ENCODE peak calls at places on chromosomes 4 and X, in four cellular contexts. One of them, this sample, is unnamed. For H3K4me1, the result is how much of the 10 kb centered on the place peaks cover.

GRCh38 chr4:68904786-68905185 is 46.8 kb downstream of the UGT2A3 start:
- DNase-seq in thyroid gland: peak
- DNase-seq in A549: no peak
- DNase-seq in IMR-90: no peak
- DNase-seq in this sample: no peak

GRCh38 chr4:136863756-136864155 is 668.5 kb downstream of the PCDH18 start:
- DNase-seq in A549: peak
- DNase-seq in thyroid gland: no peak
- DNase-seq in IMR-90: peak
- DNase-seq in this sample: peak

GRCh38 chrX:14030248-14030592 is 528 bp upstream of the GEMIN8 start:
- DNase-seq in A549: no peak
- DNase-seq in thyroid gland: no peak
- DNase-seq in IMR-90: peak
- DNase-seq in this sample: no peak

GRCh38 chr4:154616731-154617130 is 4.3 kb upstream of the FGG start:
- DNase-seq in IMR-90: no peak
- DNase-seq in thyroid gland: no peak
- DNase-seq in A549: no peak
- DNase-seq in this sample: no peak

GRCh38 chrX:101986571-101986970 is 54.7 kb upstream of the ZMAT1 start:
- DNase-seq in IMR-90: no peak
- DNase-seq in thyroid gland: no peak
- DNase-seq in A549: no peak
- DNase-seq in this sample: no peak

GRCh38 chrX:93985621-93986020 is 311.6 kb downstream of the FAM133A start:
- DNase-seq in thyroid gland: no peak
- DNase-seq in IMR-90: no peak
- DNase-seq in A549: no peak
- DNase-seq in this sample: no peak

GRCh38 chr4:153497988-153498967 is 32.1 kb downstream of the TMEM131L start:
- DNase-seq in thyroid gland: no peak
- DNase-seq in A549: no peak
- DNase-seq in IMR-90: peak
- DNase-seq in this sample: peak

GRCh38 chrX:44872319-44872816 is 620 bp upstream of the KDM6A start:
- DNase-seq in thyroid gland: peak
- DNase-seq in IMR-90: peak
- DNase-seq in A549: no peak
- DNase-seq in this sample: peak

GRCh38 chr4:162497564-162498167 is 333.9 kb upstream of the FSTL5 start:
- DNase-seq in IMR-90: peak
- DNase-seq in thyroid gland: peak
- DNase-seq in A549: peak
- DNase-seq in this sample: peak

GRCh38 chrX:130741584-130741983 is 161.4 kb downstream of the ENOX2 start:
- DNase-seq in thyroid gland: no peak
- DNase-seq in IMR-90: no peak
- DNase-seq in A549: no peak
- DNase-seq in this sample: no peak

GRCh38 chr4:13642163-13642562 is 14.6 kb upstream of the BOD1L1 start:
- DNase-seq in thyroid gland: no peak
- DNase-seq in A549: no peak
- DNase-seq in IMR-90: peak
- DNase-seq in this sample: no peak

GRCh38 chrX:31178769-31179125 is 106.9 kb upstream of the FTHL17 start:
- DNase-seq in A549: no peak
- DNase-seq in thyroid gland: no peak
- DNase-seq in IMR-90: no peak
- DNase-seq in this sample: no peak

GRCh38 chrX:65406532-65406931 is 128.1 kb downstream of the LAS1L start:
- DNase-seq in IMR-90: no peak
- DNase-seq in thyroid gland: no peak
- DNase-seq in A549: no peak
- DNase-seq in this sample: peak

GRCh38 chr4:74734995-74735394 is 59.3 kb downstream of the BTC start:
- DNase-seq in IMR-90: no peak
- DNase-seq in thyroid gland: no peak
- DNase-seq in A549: no peak
- DNase-seq in this sample: no peak

GRCh38 chr4:188411805-188412204 is 272.6 kb downstream of the TRIML1 start:
- DNase-seq in thyroid gland: no peak
- DNase-seq in A549: no peak
- DNase-seq in IMR-90: no peak
- DNase-seq in this sample: no peak

GRCh38 chr4:152309418-152309817 is 226.5 kb downstream of the FBXW7 start:
- DNase-seq in thyroid gland: no peak
- DNase-seq in A549: no peak
- DNase-seq in IMR-90: no peak
- DNase-seq in this sample: no peak

GRCh38 chrX:53481093-53481492 is 46.9 kb upstream of the HSD17B10 start:
- DNase-seq in thyroid gland: no peak
- DNase-seq in A549: peak
- DNase-seq in IMR-90: no peak
- DNase-seq in this sample: no peak

GRCh38 chrX:8971116-8971515 is 62.8 kb downstream of the FAM9B start:
- DNase-seq in IMR-90: peak
- DNase-seq in thyroid gland: no peak
- DNase-seq in A549: peak
- DNase-seq in this sample: peak

GRCh38 chr4:1171306-1172227 is 816 bp downstream of the SPON2 start:
- DNase-seq in A549: no peak
- DNase-seq in IMR-90: no peak
- DNase-seq in thyroid gland: peak
- DNase-seq in this sample: peak

DNA sequence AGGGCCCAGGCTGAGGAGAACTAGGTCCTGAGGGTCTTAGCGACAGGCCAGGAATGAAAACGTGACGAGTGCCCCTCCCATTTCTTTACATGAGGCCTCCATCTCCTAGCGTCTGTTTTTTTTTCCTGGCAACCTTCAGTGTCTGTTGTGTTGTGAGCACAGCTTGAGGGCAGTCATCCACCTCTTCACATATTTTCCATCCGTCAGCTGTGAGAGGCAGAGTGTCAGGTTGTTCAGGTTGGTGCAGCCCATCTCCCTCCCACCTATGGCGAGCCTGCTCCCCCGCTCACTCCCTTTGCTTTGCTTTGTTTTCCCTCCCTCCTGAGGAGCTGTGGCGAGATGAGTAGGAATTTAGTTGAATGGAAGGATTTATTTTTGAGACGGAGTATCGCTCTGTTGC is 51.7 kb upstream of the CHRNA9 start:
- DNase-seq in IMR-90: no peak
- DNase-seq in thyroid gland: no peak
- DNase-seq in A549: no peak
- DNase-seq in this sample: no peak
- H3K27ac ChIP-seq in IMR-90: no peak
- H3K27ac ChIP-seq in thyroid gland: no peak
- H3K27ac ChIP-seq in A549: no peak
- H3K27ac ChIP-seq in this sample: no peak

GRCh38 chr4:6332669-6333050 is 63.0 kb downstream of the WFS1 start:
- DNase-seq in A549: no peak
- DNase-seq in thyroid gland: no peak
- DNase-seq in IMR-90: no peak
- DNase-seq in this sample: no peak

GRCh38 chr4:6333301-6334202 is 63.9 kb downstream of the WFS1 start:
- DNase-seq in A549: peak
- DNase-seq in IMR-90: no peak
- DNase-seq in thyroid gland: no peak
- DNase-seq in this sample: no peak

GRCh38 chr4:6331018-6331417 is 61.4 kb downstream of the WFS1 start:
- DNase-seq in IMR-90: peak
- DNase-seq in A549: peak
- DNase-seq in thyroid gland: no peak
- DNase-seq in this sample: peak

GRCh38 chr4:6331468-6331867 is 61.8 kb downstream of the WFS1 start:
- DNase-seq in A549: no peak
- DNase-seq in thyroid gland: no peak
- DNase-seq in IMR-90: no peak
- DNase-seq in this sample: no peak

DNA sequence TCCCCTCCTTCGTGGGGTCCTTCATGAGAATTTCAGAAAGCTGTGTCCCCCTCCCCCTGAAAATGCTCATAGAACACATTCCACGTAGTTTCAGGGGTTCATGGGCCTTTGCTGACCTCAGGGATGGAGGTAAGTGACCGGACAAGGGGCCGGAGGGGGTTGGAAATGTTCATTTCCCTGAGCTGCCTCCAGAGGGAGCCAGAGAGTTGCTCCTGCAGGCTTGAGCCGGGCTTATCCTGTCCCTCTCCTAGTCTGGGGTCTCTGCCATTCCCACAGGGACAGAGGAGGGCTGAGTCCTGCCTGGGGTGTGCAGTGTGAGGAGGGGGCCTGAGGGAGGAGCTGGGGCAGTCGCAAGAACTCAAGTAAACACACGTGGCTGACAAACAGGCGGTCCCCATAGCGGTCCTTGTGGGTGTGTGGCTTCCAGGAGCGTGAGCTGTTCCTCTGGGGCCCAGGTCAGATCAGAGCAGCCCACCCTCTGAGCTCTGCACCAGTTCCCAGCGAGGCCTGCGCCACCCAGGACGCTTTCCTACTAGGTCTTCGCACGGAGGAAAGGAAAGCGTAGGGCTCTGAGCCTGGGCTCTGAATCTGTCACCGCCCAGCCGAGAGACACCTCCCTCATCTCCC is 62.5 kb downstream of the WFS1 start:
- DNase-seq in thyroid gland: peak
- DNase-seq in A549: no peak
- DNase-seq in IMR-90: peak
- DNase-seq in this sample: peak
- H3K4me1 ChIP-seq in thyroid gland: under half
- H3K4me1 ChIP-seq in A549: under half
- H3K4me1 ChIP-seq in IMR-90: under half
- H3K4me1 ChIP-seq in this sample: under half

GRCh38 chrX:21770631-21771321 is 12.9 kb upstream of the SMPX start:
- DNase-seq in IMR-90: no peak
- DNase-seq in thyroid gland: peak
- DNase-seq in A549: peak
- DNase-seq in this sample: no peak
- TF ChIP-seq CTCF in IMR-90: no peak
- TF ChIP-seq CTCF in thyroid gland: no peak
- TF ChIP-seq CTCF in A549: no peak
- TF ChIP-seq CTCF in this sample: no peak

GRCh38 chrX:139538907-139539593 is 8.5 kb downstream of the F9 start:
- DNase-seq in A549: no peak
- DNase-seq in thyroid gland: no peak
- DNase-seq in IMR-90: no peak
- DNase-seq in this sample: no peak

GRCh38 chrX:139542652-139543051 is 12.1 kb downstream of the F9 start:
- DNase-seq in IMR-90: no peak
- DNase-seq in A549: no peak
- DNase-seq in thyroid gland: no peak
- DNase-seq in this sample: no peak

GRCh38 chrX:139543920-139544319 is 13.4 kb downstream of the F9 start:
- DNase-seq in thyroid gland: no peak
- DNase-seq in A549: no peak
- DNase-seq in IMR-90: no peak
- DNase-seq in this sample: no peak

GRCh38 chrX:139544591-139544990 is 14.1 kb downstream of the F9 start:
- DNase-seq in A549: no peak
- DNase-seq in thyroid gland: no peak
- DNase-seq in IMR-90: no peak
- DNase-seq in this sample: no peak
- H3K27ac ChIP-seq in A549: no peak
- H3K27ac ChIP-seq in thyroid gland: no peak
- H3K27ac ChIP-seq in IMR-90: no peak
- H3K27ac ChIP-seq in this sample: no peak

GRCh38 chrX:19848110-19848509 is 39.3 kb downstream of the SH3KBP1 start:
- DNase-seq in A549: no peak
- DNase-seq in thyroid gland: no peak
- DNase-seq in IMR-90: no peak
- DNase-seq in this sample: no peak
- H3K4me1 ChIP-seq in A549: under half
- H3K4me1 ChIP-seq in thyroid gland: under half
- H3K4me1 ChIP-seq in IMR-90: under half
- H3K4me1 ChIP-seq in this sample: under half

GRCh38 chrX:107542500-107542899 is 85.8 kb upstream of the PRPS1 start:
- DNase-seq in thyroid gland: peak
- DNase-seq in IMR-90: peak
- DNase-seq in A549: peak
- DNase-seq in this sample: no peak

GRCh38 chrX:107541244-107541643 is 87.1 kb upstream of the PRPS1 start:
- DNase-seq in thyroid gland: no peak
- DNase-seq in IMR-90: peak
- DNase-seq in A549: no peak
- DNase-seq in this sample: no peak

GRCh38 chrX:107537815-107538214 is 88.4 kb downstream of the FRMPD3 start:
- DNase-seq in thyroid gland: no peak
- DNase-seq in IMR-90: peak
- DNase-seq in A549: peak
- DNase-seq in this sample: peak
- TF ChIP-seq CTCF in thyroid gland: no peak
- TF ChIP-seq CTCF in IMR-90: peak
- TF ChIP-seq CTCF in A549: peak
- TF ChIP-seq CTCF in this sample: peak

DNA sequence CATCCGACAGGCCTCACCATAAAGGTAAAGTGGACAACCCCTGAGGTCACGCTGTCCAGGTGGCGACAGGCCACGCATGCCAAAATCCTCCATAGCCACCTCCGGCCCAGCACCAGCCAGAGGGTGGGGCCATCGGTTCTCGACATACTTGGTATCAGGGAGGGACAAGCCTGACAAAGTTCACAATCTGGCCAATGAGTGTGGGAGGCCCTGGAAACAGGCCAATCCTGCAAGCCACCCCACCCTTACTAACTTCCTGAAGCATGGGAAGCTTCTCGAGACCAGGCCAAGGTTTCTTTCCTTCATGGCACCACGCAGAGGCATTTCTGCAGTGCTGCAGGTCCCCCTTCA is 73.8 kb downstream of the MTMR1 start:
- DNase-seq in A549: no peak
- DNase-seq in IMR-90: no peak
- DNase-seq in thyroid gland: peak
- DNase-seq in this sample: no peak
- H3K27ac ChIP-seq in A549: no peak
- H3K27ac ChIP-seq in IMR-90: peak
- H3K27ac ChIP-seq in thyroid gland: no peak
- H3K27ac ChIP-seq in this sample: no peak

This sample was measured in cardiac muscle cell.